ENCODE peak calls at places on chromosome 12, in nine cellular contexts. B is upper lobe of left lung, P is uterus, K is stomach, R is ovary, Q is endothelial cell of umbilical vein, W is transverse colon, Z is Peyer's patch, C is H1. A is an unnamed sample.

GRCh38 chr12:132205271-132206092 is 61.2 kb downstream of the NOC4L start:
- DNase-seq in B (no peak), P (no peak), K (no peak), R (no peak), Q (no peak), W (no peak), Z (no peak), C (no peak), A (no peak)

GRCh38 chr12:32264995-32265394 is 134.4 kb upstream of the FGD4 start:
- DNase-seq in B (no peak), P (no peak), K (no peak), R (no peak), Q (peak; percentile 86), W (no peak), Z (peak; percentile 55), C (no peak), A (no peak)

GRCh38 chr12:15842106-15842505 is 40.1 kb upstream of the STRAP start:
- DNase-seq in B (no peak), P (no peak), K (no peak), R (no peak), Q (no peak), W (no peak), Z (no peak), C (no peak), A (no peak)

GRCh38 chr12:113347892-113348291 is 10.5 kb upstream of the PLBD2 start:
- DNase-seq in B (no peak), P (no peak), K (no peak), R (no peak), Q (no peak), W (no peak), Z (no peak), C (no peak), A (no peak)

GRCh38 chr12:127640181-127640886 is 626.6 kb upstream of the TMEM132C start:
- DNase-seq in B (no peak), P (no peak), K (no peak), R (no peak), Q (no peak), W (no peak), Z (no peak), C (no peak), A (no peak)

GRCh38 chr12:85821216-85821615 is 15.0 kb downstream of the RASSF9 start:
- DNase-seq in B (no peak), P (no peak), K (no peak), R (no peak), Q (peak; percentile 77), W (no peak), Z (no peak), C (no peak), A (no peak)

GRCh38 chr12:125685885-125686284 is 620.6 kb downstream of the AACS start:
- DNase-seq in B (no peak), P (peak; percentile 27), K (no peak), R (no peak), Q (no peak), W (no peak), Z (no peak), C (no peak), A (no peak)

GRCh38 chr12:107545737-107546363 is 139.7 kb upstream of the PWP1 start:
- DNase-seq in B (no peak), P (no peak), K (no peak), R (no peak), Q (no peak), W (no peak), Z (no peak), C (no peak), A (no peak)

GRCh38 chr12:89351489-89352241 is 636 bp downstream of the DUSP6 start:
- DNase-seq in B (peak; percentile 53), P (peak; percentile 31), K (peak; percentile 47), R (peak; percentile 29), Q (no peak), W (peak; percentile 47), Z (peak; percentile 80), C (peak; percentile 67), A (peak; percentile 13)

GRCh38 chr12:58922849-58923248 is 2.5 kb upstream of the LRIG3 start:
- DNase-seq in B (no peak), P (no peak), K (no peak), R (no peak), Q (peak; percentile 78), W (no peak), Z (no peak), C (no peak), A (no peak)

GRCh38 chr12:71686658-71687025 is 760 bp downstream of the TMEM19 start:
- DNase-seq in B (no peak), P (no peak), K (no peak), R (no peak), Q (no peak), W (no peak), Z (no peak), C (no peak), A (no peak)

GRCh38 chr12:93128332-93128707 is 199.2 kb upstream of the EEA1 start:
- DNase-seq in B (peak; percentile 73), P (no peak), K (no peak), R (peak; percentile 20), Q (no peak), W (no peak), Z (no peak), C (no peak), A (peak; percentile 27)

GRCh38 chr12:93098077-93098476 is 169.0 kb upstream of the EEA1 start:
- DNase-seq in B (peak; percentile 66), P (peak; percentile 27), K (peak; percentile 72), R (peak; percentile 23), Q (peak; percentile 53), W (peak; percentile 78), Z (peak; percentile 92), C (peak; percentile 67), A (no peak)

GRCh38 chr12:80413462-80413861 is 30.6 kb upstream of the PTPRQ start:
- DNase-seq in B (no peak), P (no peak), K (no peak), R (no peak), Q (no peak), W (no peak), Z (no peak), C (no peak), A (no peak)
- TF ChIP-seq CTCF in B (no peak), P (no peak), K (no peak), R (no peak), Q (no peak), W (no peak), Z (no peak), C (no peak), A (no peak)

DNA sequence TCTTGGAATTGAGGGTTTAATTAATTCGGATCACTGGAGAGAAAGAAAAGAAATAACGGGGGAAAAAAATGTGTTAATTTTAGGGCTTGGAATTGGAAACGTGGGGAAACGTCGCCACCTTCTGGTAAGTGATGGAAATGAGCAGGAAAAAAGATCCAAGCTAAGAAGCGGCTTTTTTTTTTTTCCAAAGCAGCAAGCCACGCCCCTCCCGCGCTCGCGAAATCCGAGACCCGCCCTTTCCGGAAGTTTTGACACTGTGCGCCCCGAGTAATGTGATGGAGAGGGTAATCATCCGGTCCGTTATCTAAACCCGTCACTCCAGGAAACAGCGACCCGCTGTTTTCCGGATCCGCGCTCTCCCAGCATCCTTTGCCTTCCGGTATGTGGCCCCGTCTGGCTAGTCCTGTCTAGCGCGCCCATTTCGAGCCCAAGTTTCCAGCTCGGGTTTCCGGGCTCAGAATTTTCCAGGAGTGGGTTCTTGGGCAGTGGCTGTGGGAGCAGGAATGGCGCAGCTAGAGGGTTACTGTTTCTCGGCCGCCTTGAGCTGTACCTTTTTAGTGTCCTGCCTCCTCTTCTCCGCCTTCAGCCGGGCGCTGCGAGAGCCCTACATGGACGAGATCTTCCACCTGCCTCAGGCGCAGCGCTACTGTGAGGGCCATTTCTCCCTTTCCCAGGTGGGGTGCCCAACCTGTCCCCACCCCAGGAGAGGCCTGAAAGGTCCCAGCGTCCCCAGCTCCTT is at the start of gene ALG10B:
- DNase-seq in B (peak; percentile 93), P (peak; percentile 94), K (peak; percentile 92), R (peak; percentile 90), Q (peak; percentile 96), W (peak; percentile 93), Z (peak; percentile 96), C (peak; percentile 92), A (peak; percentile 94)
- TF ChIP-seq POLR2A in B (no peak), P (no peak), K (no peak), R (peak; percentile 12), Q (peak; percentile 83), W (no peak), Z (no peak), C (no peak), A (no peak)

DNA sequence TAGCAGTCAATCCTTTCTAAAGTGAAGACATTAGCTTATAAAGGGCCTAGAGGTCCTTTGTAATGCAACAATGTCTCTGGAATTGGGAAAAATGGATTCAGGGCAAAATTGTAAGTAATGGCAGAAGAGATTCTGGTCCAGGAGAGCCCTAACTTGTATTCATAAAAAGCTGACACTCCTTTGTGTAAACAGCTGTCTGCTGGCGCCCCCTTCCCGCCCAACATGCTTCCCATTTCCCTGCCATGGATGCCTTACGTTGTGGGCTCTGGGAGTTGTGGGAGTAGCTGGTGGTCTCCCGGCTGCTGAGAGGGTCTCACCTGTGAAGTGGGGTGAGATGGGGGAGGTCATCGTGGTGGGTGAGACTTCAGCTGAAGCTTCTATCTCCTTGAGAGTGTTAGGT is 2.3 kb downstream of the ACRBP start:
- DNase-seq in B (no peak), P (peak; percentile 45), K (no peak), R (peak; percentile 28), Q (no peak), W (peak; percentile 54), Z (peak; percentile 72), C (peak; percentile 53), A (no peak)
- TF ChIP-seq CTCF in B (no peak), P (peak; percentile 38), K (no peak), R (no peak), Q (no peak), W (no peak), Z (peak; percentile 35), C (peak; percentile 63), A (no peak)

GRCh38 chr12:66130267-66131066 is at the start of gene LLPH:
- DNase-seq in B (peak; percentile 93), P (peak; percentile 83), K (peak; percentile 90), R (peak; percentile 82), Q (peak; percentile 80), W (peak; percentile 93), Z (peak; percentile 96), C (peak; percentile 88), A (peak; percentile 87)

GRCh38 chr12:66129934-66130266 is 650 bp downstream of the LLPH start:
- DNase-seq in B (no peak), P (no peak), K (no peak), R (no peak), Q (no peak), W (no peak), Z (no peak), C (no peak), A (no peak)

GRCh38 chr12:66127695-66128094 is 2.9 kb downstream of the LLPH start:
- DNase-seq in B (no peak), P (no peak), K (no peak), R (peak; percentile 27), Q (no peak), W (no peak), Z (no peak), C (no peak), A (no peak)

GRCh38 chr12:66131067-66131688 is 628 bp upstream of the LLPH start:
- DNase-seq in B (no peak), P (no peak), K (no peak), R (no peak), Q (peak; percentile 16), W (no peak), Z (no peak), C (no peak), A (no peak)

DNA sequence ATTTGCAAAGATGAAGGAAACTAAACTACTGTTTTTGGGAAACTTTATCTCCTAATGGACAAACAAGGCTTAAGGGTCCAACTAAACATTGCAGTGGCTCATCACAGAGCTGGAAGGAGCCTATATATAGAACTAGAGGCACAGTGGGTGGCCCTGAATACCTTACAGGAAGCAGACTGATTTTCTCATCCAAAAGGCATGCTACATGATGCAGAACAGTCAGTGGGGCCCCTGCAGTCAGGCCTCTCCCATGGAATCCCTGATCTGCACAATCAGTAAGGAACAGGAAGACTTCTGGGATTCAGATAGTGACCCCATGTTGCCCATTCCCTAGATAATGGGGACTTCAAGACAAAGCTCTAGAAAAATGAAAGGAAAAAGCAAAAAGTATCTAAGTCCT is 1.9 kb upstream of the LLPH start:
- DNase-seq in B (no peak), P (no peak), K (no peak), R (no peak), Q (peak; percentile 22), W (no peak), Z (no peak), C (no peak), A (no peak)
- TF ChIP-seq POLR2A in B (no peak), P (no peak), K (no peak), R (no peak), Q (no peak), W (no peak), Z (no peak), C (no peak), A (no peak)